ENCODE peak calls at places on chromosomes 12 and 14, in ten cellular contexts. E is thyroid gland, Z is cardiac fibroblast, W is NCI-H2171, C is NCI-H345, N is activated T-cell treated with anti-CD3 and anti-CD28 coated beads for 1 hour, B is NCI-H82, O is astrocyte of the cerebellum, Q is progenitor cell of endocrine pancreas, R is thoracic aorta. D is an unnamed sample.

GRCh38 chr14:60805881-60806569 is 71.5 kb downstream of the MNAT1 start:
- DNase-seq in E (no peak), Z (peak), W (no peak), C (no peak), N (no peak), B (no peak), O (peak), Q (no peak), R (no peak), D (no peak)

GRCh38 chr12:990649-991349 is at the start of gene ERC1:
- DNase-seq in E (peak), Z (peak), W (peak), C (peak), N (peak), B (peak), O (peak), Q (peak), R (peak), D (peak)

GRCh38 chr12:51240971-51241370 is 2.3 kb downstream of the DAZAP2 start:
- DNase-seq in E (no peak), Z (peak), W (no peak), C (no peak), N (no peak), B (no peak), O (no peak), Q (no peak), R (no peak), D (no peak)

GRCh38 chr12:121925361-121925725 is 7.0 kb downstream of the CFAP251 start:
- DNase-seq in E (no peak), Z (peak), W (no peak), C (no peak), N (no peak), B (no peak), O (no peak), Q (no peak), R (no peak), D (no peak)

GRCh38 chr12:94725375-94726168 is 75.2 kb upstream of the TMCC3 start:
- DNase-seq in E (no peak), Z (peak), W (no peak), C (no peak), N (no peak), B (peak), O (peak), Q (no peak), R (no peak), D (no peak)

GRCh38 chr12:43226151-43226550 is 325.9 kb downstream of the ADAMTS20 start:
- DNase-seq in E (no peak), Z (no peak), W (no peak), C (no peak), N (no peak), B (no peak), O (no peak), Q (no peak), R (no peak), D (no peak)

GRCh38 chr12:124703852-124704251 is 136.4 kb upstream of the NCOR2 start:
- DNase-seq in E (peak), Z (no peak), W (no peak), C (no peak), N (no peak), B (no peak), O (no peak), Q (no peak), R (no peak), D (no peak)

GRCh38 chr12:59678759-59679411 is 83.1 kb downstream of the SLC16A7 start:
- DNase-seq in E (no peak), Z (no peak), W (no peak), C (no peak), N (no peak), B (no peak), O (no peak), Q (no peak), R (no peak), D (no peak)

GRCh38 chr12:52019123-52019770 is 12.5 kb downstream of the TAMALIN start:
- DNase-seq in E (no peak), Z (no peak), W (peak), C (peak), N (no peak), B (no peak), O (no peak), Q (no peak), R (no peak), D (no peak)

GRCh38 chr12:90304231-90304630 is 595.6 kb upstream of the ATP2B1 start:
- DNase-seq in E (no peak), Z (no peak), W (no peak), C (no peak), N (no peak), B (no peak), O (no peak), Q (no peak), R (no peak), D (no peak)

GRCh38 chr12:93766802-93767523 is 89.8 kb downstream of the CRADD start:
- DNase-seq in E (peak), Z (peak), W (no peak), C (peak), N (no peak), B (peak), O (no peak), Q (no peak), R (no peak), D (no peak)

GRCh38 chr12:116222358-116222757 is 55.1 kb downstream of the MED13L start:
- DNase-seq in E (peak), Z (peak), W (no peak), C (peak), N (peak), B (peak), O (peak), Q (no peak), R (peak), D (no peak)

GRCh38 chr12:92193846-92194245 is 48.2 kb upstream of the BTG1 start:
- DNase-seq in E (no peak), Z (no peak), W (peak), C (no peak), N (no peak), B (peak), O (no peak), Q (no peak), R (no peak), D (peak)

GRCh38 chr14:23137221-23138172 is 18.4 kb upstream of the CEBPE start:
- DNase-seq in E (no peak), Z (no peak), W (no peak), C (no peak), N (no peak), B (no peak), O (no peak), Q (no peak), R (no peak), D (no peak)

GRCh38 chr12:131950182-131950913 is 606 bp downstream of the EP400 start:
- DNase-seq in E (peak), Z (no peak), W (peak), C (peak), N (no peak), B (peak), O (no peak), Q (peak), R (no peak), D (no peak)

GRCh38 chr14:54650331-54651017 is 83.5 kb downstream of the SAMD4A start:
- DNase-seq in E (peak), Z (peak), W (no peak), C (no peak), N (no peak), B (no peak), O (no peak), Q (no peak), R (no peak), D (no peak)

GRCh38 chr12:39224971-39225370 is 217.9 kb downstream of the KIF21A start:
- DNase-seq in E (no peak), Z (no peak), W (no peak), C (no peak), N (no peak), B (no peak), O (no peak), Q (no peak), R (no peak), D (no peak)